ENCODE peak calls at places on chromosomes 12 and 14, in seven cellular contexts. C, Z, H, L, V, U and X are unnamed samples.

GRCh38 chr14:68807148-68807600 is 14.3 kb upstream of the ZFP36L1 start:
- DNase-seq in C (peak), Z (peak), H (no peak), L (peak), V (no peak), U (no peak), X (no peak)

GRCh38 chr14:69092840-69093422 is 60.0 kb downstream of the DCAF5 start:
- DNase-seq in C (no peak), Z (no peak), H (no peak), L (no peak), V (no peak), U (no peak), X (no peak)

GRCh38 chr12:49014547-49014946 is 4.0 kb downstream of the PRKAG1 start:
- DNase-seq in C (no peak), Z (no peak), H (peak), L (no peak), V (no peak), U (no peak), X (no peak)

GRCh38 chr14:60174352-60175254 is 9.4 kb upstream of the DHRS7 start:
- DNase-seq in C (no peak), Z (no peak), H (peak), L (no peak), V (no peak), U (no peak), X (no peak)

GRCh38 chr14:31161274-31161673 is 46.3 kb downstream of the HECTD1 start:
- DNase-seq in C (no peak), Z (no peak), H (no peak), L (no peak), V (no peak), U (no peak), X (no peak)

GRCh38 chr12:112686373-112686772 is 105.2 kb upstream of the RPH3A start:
- DNase-seq in C (no peak), Z (no peak), H (no peak), L (no peak), V (no peak), U (no peak), X (no peak)

GRCh38 chr12:116162071-116162470 is 115.4 kb downstream of the MED13L start:
- DNase-seq in C (no peak), Z (no peak), H (peak), L (no peak), V (no peak), U (no peak), X (no peak)

GRCh38 chr12:51351913-51352532 is 5.5 kb upstream of the CELA1 start:
- DNase-seq in C (no peak), Z (peak), H (peak), L (no peak), V (no peak), U (peak), X (peak)

GRCh38 chr12:75813066-75813465 is 218.5 kb downstream of the PHLDA1 start:
- DNase-seq in C (no peak), Z (no peak), H (no peak), L (no peak), V (no peak), U (no peak), X (no peak)

GRCh38 chr14:83101855-83102254 is 1568.2 kb upstream of the SEL1L start:
- DNase-seq in C (no peak), Z (no peak), H (no peak), L (no peak), V (no peak), U (no peak), X (no peak)

GRCh38 chr12:120089105-120089504 is 27.4 kb downstream of the RAB35 start:
- DNase-seq in C (no peak), Z (no peak), H (no peak), L (no peak), V (no peak), U (no peak), X (peak)

GRCh38 chr14:100780246-100780645 is 45.7 kb upstream of the MEG3 start:
- DNase-seq in C (peak), Z (no peak), H (no peak), L (peak), V (no peak), U (no peak), X (no peak)

GRCh38 chr12:6554990-6555691 is 701 bp downstream of the IFFO1 start:
- DNase-seq in C (no peak), Z (no peak), H (no peak), L (no peak), V (no peak), U (no peak), X (peak)

GRCh38 chr14:69692542-69693053 is 74.3 kb upstream of the SRSF5 start:
- DNase-seq in C (no peak), Z (no peak), H (no peak), L (no peak), V (no peak), U (no peak), X (no peak)

GRCh38 chr12:69929125-69929524 is 104.1 kb downstream of the MYRFL start:
- DNase-seq in C (no peak), Z (no peak), H (no peak), L (no peak), V (no peak), U (peak), X (no peak)

GRCh38 chr14:68787235-68787727 is 5.6 kb downstream of the ZFP36L1 start:
- DNase-seq in C (peak), Z (no peak), H (peak), L (peak), V (no peak), U (no peak), X (no peak)

GRCh38 chr12:101608301-101609133 is 13.7 kb downstream of the MYBPC1 start:
- DNase-seq in C (no peak), Z (peak), H (peak), L (peak), V (no peak), U (no peak), X (no peak)

GRCh38 chr12:97168804-97169203 is 261.7 kb downstream of the NEDD1 start:
- DNase-seq in C (no peak), Z (no peak), H (peak), L (no peak), V (no peak), U (no peak), X (no peak)

GRCh38 chr14:35154016-35154415 is 31.7 kb downstream of the PRORP start:
- DNase-seq in C (no peak), Z (no peak), H (no peak), L (no peak), V (no peak), U (no peak), X (no peak)

GRCh38 chr12:79618848-79619404 is 71.8 kb downstream of the PAWR start:
- DNase-seq in C (no peak), Z (no peak), H (no peak), L (no peak), V (no peak), U (no peak), X (no peak)

GRCh38 chr14:104554088-104554607 is 25.4 kb upstream of the C14orf180 start:
- DNase-seq in C (peak), Z (no peak), H (no peak), L (no peak), V (no peak), U (no peak), X (no peak)

GRCh38 chr14:20503905-20504304 is 1.4 kb upstream of the RNASE10 start:
- DNase-seq in C (no peak), Z (no peak), H (no peak), L (no peak), V (no peak), U (no peak), X (no peak)

GRCh38 chr14:68084256-68084655 is 264.7 kb downstream of the RAD51B start:
- DNase-seq in C (no peak), Z (no peak), H (no peak), L (no peak), V (no peak), U (no peak), X (no peak)

GRCh38 chr12:990649-991349 is at the start of gene ERC1:
- DNase-seq in C (peak), Z (peak), H (peak), L (peak), V (no peak), U (peak), X (peak)
- TF ChIP-seq POLR2AphosphoS5 in C (peak), Z (peak), H (peak), L (peak), V (no peak), U (peak), X (peak)

DNA sequence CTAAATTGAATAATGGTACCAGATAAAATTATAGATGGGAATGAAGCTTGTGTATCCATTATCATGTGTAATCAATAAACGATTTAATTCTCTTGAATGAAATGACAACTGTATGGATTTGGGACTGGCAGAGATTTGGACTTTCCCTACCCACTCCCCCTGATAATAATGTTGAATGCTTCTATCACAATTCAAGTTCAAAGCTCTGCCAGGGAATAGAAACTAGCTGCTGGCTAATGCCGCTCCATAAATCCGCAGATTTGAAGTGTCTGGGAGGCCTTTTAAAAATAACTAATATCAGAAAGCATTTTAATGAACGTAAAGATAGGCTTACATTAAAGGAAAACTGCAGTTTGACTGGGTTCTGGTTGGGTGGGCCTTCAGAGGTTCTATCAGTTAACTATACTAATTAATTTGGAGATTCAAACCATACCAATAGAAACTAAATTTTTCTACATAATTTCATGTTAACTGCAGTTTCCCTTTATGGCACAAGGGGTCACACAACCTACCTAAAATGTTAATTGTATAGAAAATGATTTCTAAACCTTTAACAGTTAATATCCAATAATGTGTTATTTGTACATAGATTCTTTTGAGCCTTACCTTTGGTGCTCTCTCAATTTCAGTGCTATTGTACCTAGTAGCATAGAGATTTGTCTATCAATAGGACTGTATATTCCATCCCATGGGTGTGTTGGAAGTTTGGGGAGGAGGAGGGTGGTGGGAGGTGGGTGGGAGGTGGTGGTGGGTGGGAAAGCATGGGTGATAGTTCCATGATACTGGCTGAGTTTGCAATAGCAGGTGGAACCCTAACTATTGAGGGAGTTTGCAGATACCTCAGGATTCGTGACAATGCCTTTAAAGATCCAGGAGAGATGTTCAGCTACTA is 4.9 kb downstream of the HNRNPA1 start:
- DNase-seq in C (no peak), Z (no peak), H (no peak), L (no peak), V (no peak), U (no peak), X (no peak)
- TF ChIP-seq POLR2AphosphoS5 in C (no peak), Z (peak), H (peak), L (no peak), V (no peak), U (no peak), X (no peak)

GRCh38 chr14:103332143-103332919 is 1.7 kb upstream of the EIF5 start:
- DNase-seq in C (no peak), Z (no peak), H (no peak), L (no peak), V (no peak), U (no peak), X (no peak)
- TF ChIP-seq POLR2AphosphoS5 in C (no peak), Z (no peak), H (no peak), L (no peak), V (peak), U (no peak), X (no peak)

DNA sequence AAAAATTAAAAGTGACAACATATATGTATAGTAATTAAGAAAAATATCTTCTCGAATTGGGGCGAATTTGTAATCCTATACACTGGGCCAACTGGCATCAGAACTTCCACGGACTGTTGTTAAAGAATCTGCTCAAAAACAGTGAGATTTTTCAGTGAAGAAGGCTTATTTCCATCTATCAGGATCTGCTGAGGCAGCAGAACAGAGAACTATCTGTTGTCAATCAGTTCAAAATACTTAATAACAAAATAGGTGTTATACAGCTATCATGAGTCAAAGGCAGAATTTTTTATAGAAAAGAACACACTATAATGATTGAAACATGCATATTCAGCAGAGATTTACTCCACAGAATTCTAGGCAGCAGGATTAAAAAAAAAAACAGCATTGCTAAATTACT is 41.9 kb downstream of the IFNG-AS1 start:
- DNase-seq in C (no peak), Z (no peak), H (no peak), L (no peak), V (no peak), U (no peak), X (no peak)
- TF ChIP-seq POLR2AphosphoS5 in C (no peak), Z (no peak), H (no peak), L (no peak), V (no peak), U (no peak), X (no peak)

DNA sequence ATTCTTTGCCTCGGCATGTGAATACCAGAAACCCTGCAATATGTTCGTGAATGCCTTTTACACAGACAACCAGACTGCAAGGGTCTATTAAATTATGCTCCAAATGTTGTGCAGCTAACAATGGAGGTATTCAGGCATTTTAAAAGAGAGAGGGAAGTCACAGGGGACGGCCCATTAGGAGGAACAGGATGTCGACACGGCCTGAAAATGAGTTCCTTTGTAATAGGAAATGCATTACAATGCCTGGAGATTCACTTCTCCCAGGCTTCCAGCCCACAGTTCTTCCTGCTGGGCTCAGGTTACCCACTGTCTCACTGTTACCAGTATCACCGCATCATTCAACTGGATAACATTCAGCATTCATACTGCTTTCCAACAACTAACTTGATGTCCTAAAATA is 2.5 kb downstream of the DUSP6 start:
- DNase-seq in C (peak), Z (no peak), H (peak), L (no peak), V (no peak), U (no peak), X (no peak)
- TF ChIP-seq POLR2AphosphoS5 in C (peak), Z (no peak), H (peak), L (peak), V (no peak), U (peak), X (no peak)

GRCh38 chr12:104305349-104305748 is 1.8 kb downstream of the EID3 start:
- DNase-seq in C (no peak), Z (no peak), H (no peak), L (no peak), V (no peak), U (no peak), X (no peak)

GRCh38 chr12:104304261-104305004 is 894 bp downstream of the EID3 start:
- DNase-seq in C (no peak), Z (no peak), H (no peak), L (no peak), V (no peak), U (no peak), X (no peak)

GRCh38 chr12:104306943-104307654 is 3.6 kb downstream of the EID3 start:
- DNase-seq in C (no peak), Z (no peak), H (no peak), L (no peak), V (no peak), U (no peak), X (no peak)

GRCh38 chr12:104306376-104306775 is 2.8 kb downstream of the EID3 start:
- DNase-seq in C (no peak), Z (no peak), H (no peak), L (no peak), V (no peak), U (no peak), X (no peak)

GRCh38 chr12:104303538-104304151 is at the start of gene EID3:
- DNase-seq in C (peak), Z (no peak), H (peak), L (peak), V (no peak), U (no peak), X (no peak)
- TF ChIP-seq POLR2AphosphoS5 in C (peak), Z (no peak), H (no peak), L (no peak), V (no peak), U (no peak), X (no peak)

GRCh38 chr14:89915114-89915878 is 39.2 kb downstream of the EFCAB11 start:
- DNase-seq in C (peak), Z (peak), H (peak), L (peak), V (peak), U (peak), X (peak)

GRCh38 chr14:89910706-89911017 is 43.9 kb downstream of the EFCAB11 start:
- DNase-seq in C (no peak), Z (no peak), H (no peak), L (no peak), V (no peak), U (no peak), X (no peak)

GRCh38 chr14:89909586-89909985 is 44.9 kb downstream of the EFCAB11 start:
- DNase-seq in C (no peak), Z (no peak), H (no peak), L (no peak), V (no peak), U (no peak), X (no peak)

GRCh38 chr14:89911018-89911919 is 43.3 kb downstream of the EFCAB11 start:
- DNase-seq in C (no peak), Z (peak), H (peak), L (peak), V (no peak), U (no peak), X (no peak)

GRCh38 chr14:89912667-89913211 is 41.8 kb downstream of the EFCAB11 start:
- DNase-seq in C (no peak), Z (peak), H (peak), L (no peak), V (no peak), U (no peak), X (no peak)
- TF ChIP-seq POLR2AphosphoS5 in C (no peak), Z (no peak), H (no peak), L (peak), V (no peak), U (no peak), X (no peak)

GRCh38 chr12:111440152-111440551 is 34.4 kb downstream of the SH2B3 start:
- DNase-seq in C (peak), Z (no peak), H (no peak), L (no peak), V (no peak), U (no peak), X (no peak)

GRCh38 chr12:111436811-111437210 is 31.1 kb downstream of the SH2B3 start:
- DNase-seq in C (no peak), Z (no peak), H (no peak), L (no peak), V (no peak), U (no peak), X (no peak)

GRCh38 chr12:111439657-111440151 is 34.0 kb downstream of the SH2B3 start:
- DNase-seq in C (peak), Z (no peak), H (no peak), L (no peak), V (no peak), U (no peak), X (no peak)

GRCh38 chr12:111437816-111438454 is 32.2 kb downstream of the SH2B3 start:
- DNase-seq in C (no peak), Z (no peak), H (no peak), L (no peak), V (no peak), U (no peak), X (peak)

GRCh38 chr12:111438501-111438900 is 32.8 kb downstream of the SH2B3 start:
- DNase-seq in C (no peak), Z (no peak), H (peak), L (peak), V (no peak), U (no peak), X (peak)
- TF ChIP-seq POLR2AphosphoS5 in C (no peak), Z (no peak), H (no peak), L (no peak), V (no peak), U (no peak), X (peak)

GRCh38 chr12:58919271-58920101 is 818 bp downstream of the LRIG3 start:
- DNase-seq in C (peak), Z (peak), H (peak), L (no peak), V (no peak), U (no peak), X (no peak)
- TF ChIP-seq POLR2AphosphoS5 in C (no peak), Z (no peak), H (no peak), L (peak), V (peak), U (no peak), X (no peak)